ENCODE peak calls at places on chromosomes 16 and 17, in eight cellular contexts. V is ascending aorta, Z is tibial artery, L is GM23248, U is breast epithelium, Y is upper lobe of right lung, O is fibroblast of lung, D is A549. T is an unnamed sample. For H3K4me1, the result is how much of the 10 kb centered on the place peaks cover.

GRCh38 chr16:53775821-53776431 is 72.0 kb downstream of the FTO start:
- DNase-seq in O (peak), Y (peak), L (peak), V (no peak), U (peak), Z (peak), D (peak), T (peak)

GRCh38 chr16:23280483-23280967 is 21.6 kb upstream of the SCNN1B start:
- DNase-seq in U (no peak), D (no peak), Z (no peak), Y (no peak), L (peak), O (no peak), V (no peak), T (no peak)

GRCh38 chr17:76009447-76009846 is 8.8 kb downstream of the CDK3 start:
- DNase-seq in D (no peak), V (no peak), Y (no peak), Z (no peak), L (no peak), O (no peak), U (no peak), T (no peak)

GRCh38 chr17:73939808-73940207 is 263.7 kb upstream of the RPL38 start:
- DNase-seq in V (no peak), D (no peak), Y (no peak), O (no peak), Z (no peak), U (no peak), L (no peak), T (no peak)

GRCh38 chr16:81369888-81370504 is 55.2 kb downstream of the GAN start:
- DNase-seq in O (no peak), V (no peak), Y (no peak), U (no peak), D (no peak), L (no peak), Z (no peak), T (no peak)

GRCh38 chr17:43880420-43880991 is 26.8 kb downstream of the MPP2 start:
- DNase-seq in O (peak), V (no peak), Y (peak), L (peak), U (no peak), D (peak), Z (no peak), T (no peak)

GRCh38 chr17:32483451-32484019 is 3.3 kb upstream of the CDK5R1 start:
- DNase-seq in O (peak), L (peak), Z (peak), V (no peak), Y (peak), D (peak), U (peak), T (no peak)

GRCh38 chr17:42409467-42410351 is 13.3 kb downstream of the CAVIN1 start:
- DNase-seq in V (peak), Y (peak), L (peak), O (peak), Z (peak), U (peak), D (peak), T (peak)

GRCh38 chr16:56189990-56190902 is 1.0 kb upstream of the GNAO1 start:
- DNase-seq in V (no peak), U (no peak), Y (no peak), L (peak), D (no peak), O (peak), Z (peak), T (no peak)

GRCh38 chr16:54454616-54455015 is 168.0 kb upstream of the IRX3 start:
- DNase-seq in Z (no peak), Y (no peak), V (no peak), O (no peak), D (no peak), L (no peak), U (no peak), T (no peak)

GRCh38 chr16:85531516-85531915 is 81.6 kb upstream of the GSE1 start:
- DNase-seq in Z (no peak), D (no peak), V (no peak), Y (no peak), O (no peak), L (no peak), U (no peak), T (no peak)
- H3K27ac ChIP-seq in Z (no peak), D (no peak), V (no peak), Y (peak), O (no peak), L (no peak), U (no peak), T (no peak)

DNA sequence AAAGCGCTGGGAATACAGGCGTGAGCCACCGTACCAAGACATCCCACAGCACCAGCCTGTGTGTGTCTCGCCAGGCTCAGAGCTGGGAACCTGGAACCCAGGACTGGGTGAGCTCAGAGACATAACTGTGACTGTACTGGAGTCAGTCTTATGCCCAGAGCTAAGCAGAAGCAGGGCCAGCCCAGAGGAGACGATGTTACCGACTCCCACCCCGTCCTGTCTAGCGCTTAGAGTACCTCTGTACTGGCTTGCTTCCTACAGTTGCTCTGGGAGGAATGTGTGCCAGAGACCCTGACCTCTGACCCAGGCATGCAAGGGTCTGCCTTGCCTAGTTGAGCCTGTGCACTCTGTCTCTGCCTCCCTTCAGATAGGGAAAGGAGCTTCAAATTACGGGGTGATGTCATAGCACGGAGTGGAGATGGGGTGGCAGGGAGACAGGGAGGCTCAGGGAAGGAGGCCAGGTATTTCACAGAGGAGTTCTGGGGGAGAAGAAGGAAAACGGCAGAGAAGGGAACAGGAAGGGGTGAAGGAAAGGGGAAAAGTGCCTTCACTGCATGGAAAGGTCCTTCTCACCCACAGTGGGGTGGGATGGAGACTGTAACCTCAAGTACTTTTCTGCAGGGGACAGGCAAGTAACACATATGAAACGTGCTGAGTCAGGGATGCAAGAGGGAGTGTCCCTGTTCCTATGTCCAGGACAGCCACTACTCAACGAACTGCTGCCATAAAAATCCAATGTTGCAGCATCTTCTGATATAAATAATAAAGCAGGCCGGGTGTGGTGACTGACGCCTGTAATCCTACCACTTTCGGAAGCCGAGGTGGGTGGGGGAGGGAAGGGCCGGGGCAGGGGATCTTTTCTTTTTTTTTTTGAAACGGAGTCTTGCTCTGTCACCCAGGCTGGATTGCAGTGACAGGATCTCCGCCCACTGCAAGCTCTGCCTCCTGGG is 5.8 kb upstream of the ARMC5 start:
- DNase-seq in Z (peak), O (peak), V (no peak), L (peak), Y (peak), U (no peak), D (peak), T (no peak)
- H3K4me1 ChIP-seq in Z (half or more), O (under half), V (under half), L (half or more), Y (half or more), U (under half), D (half or more), T (half or more)

GRCh38 chr16:60166111-60166510 is 1432.0 kb upstream of the GOT2 start:
- DNase-seq in Z (no peak), L (no peak), V (no peak), U (no peak), D (no peak), Y (no peak), O (no peak), T (no peak)
- H3K27ac ChIP-seq in Z (no peak), L (no peak), V (no peak), U (no peak), D (no peak), Y (no peak), O (no peak), T (no peak)

GRCh38 chr17:8154608-8155152 is 2.5 kb upstream of the PER1 start:
- DNase-seq in L (no peak), V (no peak), U (no peak), D (no peak), O (peak), Z (no peak), Y (no peak), T (no peak)
- H3K4me1 ChIP-seq in L (under half), V (under half), U (under half), D (under half), O (under half), Z (half or more), Y (under half), T (under half)

GRCh38 chr17:27323538-27324212 is 29.8 kb downstream of the WSB1 start:
- DNase-seq in D (peak), V (no peak), L (peak), O (peak), U (peak), Z (peak), Y (peak), T (peak)
- H3K27ac ChIP-seq in D (peak), V (peak), L (peak), O (no peak), U (peak), Z (peak), Y (peak), T (peak)

GRCh38 chr16:37511-37910 is 15.9 kb downstream of the POLR3K start:
- DNase-seq in D (no peak), O (no peak), Y (no peak), U (no peak), L (no peak), Z (no peak), V (no peak), T (no peak)

GRCh38 chr16:33877-34707 is 19.3 kb downstream of the POLR3K start:
- DNase-seq in V (no peak), U (no peak), D (no peak), Z (no peak), O (no peak), L (no peak), Y (no peak), T (no peak)

GRCh38 chr16:35011-35775 is 18.2 kb downstream of the POLR3K start:
- DNase-seq in U (no peak), L (no peak), D (no peak), Z (no peak), V (no peak), O (no peak), Y (no peak), T (no peak)

GRCh38 chr16:35776-36305 is 17.6 kb downstream of the POLR3K start:
- DNase-seq in V (no peak), O (no peak), Z (no peak), D (no peak), Y (no peak), L (no peak), U (no peak), T (no peak)

GRCh38 chr16:36336-36984 is 16.9 kb downstream of the POLR3K start:
- DNase-seq in Z (no peak), D (no peak), V (no peak), O (no peak), L (no peak), Y (no peak), U (no peak), T (no peak)
- H3K4me1 ChIP-seq in Z (under half), D (under half), V (under half), O (under half), L (under half), Y (under half), U (under half), T (under half)

T was measured in thoracic aorta.